ENCODE peak calls at places on chromosomes 2 and 18, in nine cellular contexts. C, N, S, O, Y, Z, G, M and L are unnamed samples.

GRCh38 chr18:24198461-24198860 is 59.6 kb downstream of the CABYR start:
- DNase-seq in C (no peak), N (no peak), S (no peak), O (no peak), Y (no peak), Z (no peak), G (no peak), M (no peak), L (no peak)

GRCh38 chr18:35203001-35203553 is 37.8 kb upstream of the ZNF397 start:
- DNase-seq in C (no peak), N (no peak), S (no peak), O (no peak), Y (no peak), Z (no peak), G (no peak), M (no peak), L (no peak)

GRCh38 chr2:27798948-27799645 is 27.6 kb downstream of the MRPL33 start:
- DNase-seq in C (no peak), N (peak), S (no peak), O (peak), Y (peak), Z (peak), G (peak), M (no peak), L (peak)

GRCh38 chr2:161625314-161625919 is 1.2 kb downstream of the SLC4A10 start:
- DNase-seq in C (no peak), N (no peak), S (no peak), O (no peak), Y (no peak), Z (no peak), G (peak), M (peak), L (peak)

GRCh38 chr2:84487298-84487996 is 28.4 kb upstream of the SUCLG1 start:
- DNase-seq in C (no peak), N (no peak), S (no peak), O (no peak), Y (no peak), Z (no peak), G (no peak), M (no peak), L (no peak)

GRCh38 chr2:135099802-135100483 is 47.9 kb downstream of the RAB3GAP1 start:
- DNase-seq in C (no peak), N (no peak), S (no peak), O (no peak), Y (no peak), Z (no peak), G (no peak), M (no peak), L (no peak)

GRCh38 chr2:72112981-72113846 is 34.4 kb downstream of the CYP26B1 start:
- DNase-seq in C (no peak), N (no peak), S (no peak), O (no peak), Y (no peak), Z (no peak), G (no peak), M (no peak), L (no peak)

GRCh38 chr2:215598376-215598975 is 162.6 kb upstream of the FN1 start:
- DNase-seq in C (no peak), N (no peak), S (no peak), O (peak), Y (no peak), Z (no peak), G (no peak), M (no peak), L (no peak)

GRCh38 chr2:121873870-121874269 is 118.4 kb downstream of the TSN start:
- DNase-seq in C (no peak), N (peak), S (no peak), O (no peak), Y (no peak), Z (no peak), G (peak), M (no peak), L (no peak)

GRCh38 chr2:191620144-191620543 is 57.8 kb upstream of the NABP1 start:
- DNase-seq in C (no peak), N (no peak), S (no peak), O (peak), Y (no peak), Z (no peak), G (no peak), M (no peak), L (no peak)

GRCh38 chr2:75560022-75560767 is 544 bp downstream of the EVA1A start:
- DNase-seq in C (peak), N (peak), S (no peak), O (peak), Y (peak), Z (peak), G (peak), M (no peak), L (peak)

DNA sequence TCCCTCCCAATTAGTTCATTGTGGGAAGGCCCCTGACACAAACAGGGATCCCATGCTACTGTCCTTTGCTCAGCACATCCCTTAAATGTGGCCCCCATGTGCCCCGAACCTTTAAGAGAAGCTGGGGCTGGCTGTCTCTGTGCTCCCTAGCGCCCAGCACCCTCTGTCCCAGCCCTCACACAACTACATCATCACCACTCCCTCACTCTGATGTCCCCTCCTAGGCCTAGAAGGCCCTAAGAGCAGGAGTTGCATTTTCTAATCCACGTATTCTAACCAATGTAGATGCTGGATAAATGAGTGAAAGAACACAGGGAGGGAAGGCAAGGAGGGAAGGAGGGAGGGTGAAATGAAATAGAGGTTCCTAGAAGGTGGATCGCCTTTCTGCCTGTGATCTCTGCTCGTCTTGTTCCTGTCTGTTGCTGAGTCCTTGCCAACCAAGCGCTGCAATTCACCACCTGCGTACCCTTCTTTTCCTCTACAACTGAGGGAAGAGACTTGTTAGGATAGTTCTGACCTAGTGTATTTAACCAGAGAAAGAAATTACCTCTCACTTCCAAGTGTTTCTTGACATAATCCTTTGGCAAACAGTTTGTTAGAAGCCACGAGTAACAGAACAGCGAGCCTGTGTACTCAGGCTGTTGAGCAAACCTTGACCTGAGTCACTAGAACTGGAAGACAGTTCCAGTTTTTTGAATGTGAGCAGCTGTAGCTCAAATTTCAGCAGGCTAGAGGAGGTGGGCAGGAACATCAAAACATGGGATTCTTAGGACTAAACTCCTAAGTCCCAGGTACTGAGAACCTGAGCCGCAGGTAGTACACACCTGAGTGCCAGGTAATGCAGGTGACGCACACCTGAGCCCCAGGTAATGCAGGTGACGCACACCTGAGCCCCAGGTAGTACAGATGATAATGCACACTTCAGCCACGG is 181.5 kb upstream of the ID2 start:
- DNase-seq in C (peak), N (no peak), S (no peak), O (no peak), Y (peak), Z (no peak), G (no peak), M (no peak), L (no peak)
- H3K27ac ChIP-seq in C (no peak), N (no peak), S (no peak), O (no peak), Y (no peak), Z (no peak), G (no peak), M (no peak), L (no peak)

DNA sequence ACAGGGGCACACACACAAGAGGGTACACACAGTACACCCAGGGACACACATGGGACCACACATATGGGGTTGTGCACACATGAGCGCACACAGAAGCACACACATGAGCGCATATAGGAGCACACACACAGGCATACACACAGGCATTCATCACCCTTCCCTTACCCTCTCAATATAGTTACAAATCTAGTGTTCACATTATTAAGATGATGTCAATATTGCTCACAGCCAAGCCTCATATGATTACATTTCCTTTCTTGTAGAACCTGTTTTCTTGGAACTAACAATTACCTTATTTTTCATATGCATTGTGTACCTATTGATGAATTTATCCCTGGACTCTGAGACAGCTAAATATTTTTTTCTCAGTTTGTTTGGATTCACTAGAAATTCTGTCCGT is 156.7 kb downstream of the FHOD3 start:
- DNase-seq in C (no peak), N (no peak), S (no peak), O (peak), Y (no peak), Z (no peak), G (no peak), M (no peak), L (no peak)
- H3K27ac ChIP-seq in C (no peak), N (no peak), S (no peak), O (no peak), Y (no peak), Z (no peak), G (no peak), M (no peak), L (no peak)

GRCh38 chr2:2922156-2922555 is 455.5 kb downstream of the EIPR1 start:
- DNase-seq in C (no peak), N (no peak), S (no peak), O (no peak), Y (no peak), Z (peak), G (no peak), M (no peak), L (no peak)
- H3K27ac ChIP-seq in C (no peak), N (no peak), S (no peak), O (no peak), Y (no peak), Z (no peak), G (no peak), M (no peak), L (no peak)

DNA sequence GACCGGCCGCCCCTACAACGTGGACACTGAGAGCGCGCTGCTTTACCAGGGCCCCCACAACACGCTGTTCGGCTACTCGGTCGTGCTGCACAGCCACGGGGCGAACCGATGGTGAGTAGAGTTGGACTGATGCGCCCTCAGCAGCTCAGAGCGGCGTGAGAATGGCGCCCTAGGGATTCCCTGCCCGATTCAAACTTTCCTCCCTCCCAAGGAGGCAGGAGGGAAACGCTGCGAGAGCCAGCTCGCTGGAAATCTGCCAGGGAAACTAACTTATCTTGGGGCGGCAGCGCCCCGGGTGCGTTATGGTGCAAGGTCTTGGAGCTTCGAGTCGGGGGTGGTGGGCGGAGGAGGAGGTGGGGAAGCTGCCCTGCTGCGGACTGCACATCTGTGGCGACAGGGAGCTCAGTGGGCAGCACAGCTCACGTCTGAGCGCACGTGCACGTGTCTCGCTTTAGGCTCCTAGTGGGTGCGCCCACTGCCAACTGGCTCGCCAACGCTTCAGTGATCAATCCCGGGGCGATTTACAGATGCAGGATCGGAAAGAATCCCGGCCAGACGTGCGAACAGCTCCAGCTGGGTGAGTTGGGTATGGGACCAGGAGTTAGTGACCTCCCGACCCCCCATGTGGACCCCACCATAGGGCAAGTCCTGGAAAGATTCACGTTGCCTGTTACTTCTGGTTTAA is 697 bp downstream of the ITGA4 start:
- DNase-seq in C (peak), N (peak), S (peak), O (peak), Y (peak), Z (no peak), G (peak), M (peak), L (no peak)
- H3K27ac ChIP-seq in C (peak), N (peak), S (peak), O (no peak), Y (no peak), Z (peak), G (no peak), M (no peak), L (no peak)

GRCh38 chr2:239255218-239255617 is 145.6 kb downstream of the HDAC4 start:
- DNase-seq in C (no peak), N (no peak), S (no peak), O (no peak), Y (no peak), Z (no peak), G (no peak), M (no peak), L (no peak)
- H3K27ac ChIP-seq in C (no peak), N (no peak), S (no peak), O (no peak), Y (no peak), Z (no peak), G (no peak), M (peak), L (no peak)

GRCh38 chr2:172709566-172710291 is 25.9 kb upstream of the RAPGEF4 start:
- DNase-seq in C (no peak), N (no peak), S (peak), O (no peak), Y (no peak), Z (no peak), G (no peak), M (no peak), L (no peak)

GRCh38 chr2:172711110-172711509 is 24.5 kb upstream of the RAPGEF4 start:
- DNase-seq in C (no peak), N (no peak), S (no peak), O (no peak), Y (no peak), Z (no peak), G (no peak), M (no peak), L (no peak)

GRCh38 chr2:172712251-172712650 is 23.4 kb upstream of the RAPGEF4 start:
- DNase-seq in C (no peak), N (no peak), S (no peak), O (no peak), Y (no peak), Z (no peak), G (no peak), M (no peak), L (no peak)

GRCh38 chr2:172708247-172708646 is 27.4 kb upstream of the RAPGEF4 start:
- DNase-seq in C (no peak), N (no peak), S (no peak), O (no peak), Y (no peak), Z (no peak), G (no peak), M (no peak), L (no peak)

GRCh38 chr2:172710584-172711024 is 25.0 kb upstream of the RAPGEF4 start:
- DNase-seq in C (no peak), N (no peak), S (peak), O (peak), Y (peak), Z (no peak), G (peak), M (no peak), L (no peak)
- H3K27ac ChIP-seq in C (no peak), N (no peak), S (no peak), O (no peak), Y (no peak), Z (no peak), G (no peak), M (no peak), L (no peak)

DNA sequence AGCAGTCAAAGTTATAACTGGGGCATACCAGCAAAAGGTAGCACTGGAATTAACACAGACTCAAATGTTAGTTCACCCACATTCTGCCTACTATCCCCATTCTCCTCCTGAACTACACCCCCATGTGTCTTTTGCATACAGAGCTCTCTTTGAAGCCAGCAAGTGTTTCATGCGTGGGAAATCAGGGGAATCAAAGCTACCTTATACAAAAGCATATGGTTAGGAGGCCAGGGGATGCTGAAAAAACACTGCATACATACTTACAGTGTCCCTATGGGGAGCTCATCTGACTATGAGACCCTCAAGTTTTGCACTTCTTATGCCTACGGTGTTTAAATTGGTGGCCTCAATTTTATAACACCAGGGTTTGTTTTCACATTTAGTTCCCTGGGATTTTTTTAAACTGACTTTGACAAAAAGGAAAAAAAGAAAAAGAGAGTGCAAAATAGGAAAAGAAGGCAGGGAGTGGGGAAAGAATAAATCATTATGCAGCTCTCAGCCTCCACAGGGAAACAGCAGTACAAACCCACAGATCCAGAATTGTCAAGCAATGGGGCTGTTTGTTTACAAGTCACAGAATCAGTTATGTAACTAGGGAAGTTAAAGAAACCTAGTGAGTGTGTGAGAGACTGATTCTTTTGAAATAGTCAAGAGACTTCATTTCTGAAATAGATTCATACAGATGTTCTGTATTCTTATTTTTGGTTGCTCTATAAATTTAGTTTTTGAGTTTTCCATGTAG is 20.1 kb upstream of the PPP3R1 start:
- DNase-seq in C (no peak), N (no peak), S (no peak), O (no peak), Y (no peak), Z (no peak), G (no peak), M (no peak), L (no peak)
- H3K27ac ChIP-seq in C (no peak), N (no peak), S (no peak), O (no peak), Y (no peak), Z (no peak), G (no peak), M (peak), L (peak)

DNA sequence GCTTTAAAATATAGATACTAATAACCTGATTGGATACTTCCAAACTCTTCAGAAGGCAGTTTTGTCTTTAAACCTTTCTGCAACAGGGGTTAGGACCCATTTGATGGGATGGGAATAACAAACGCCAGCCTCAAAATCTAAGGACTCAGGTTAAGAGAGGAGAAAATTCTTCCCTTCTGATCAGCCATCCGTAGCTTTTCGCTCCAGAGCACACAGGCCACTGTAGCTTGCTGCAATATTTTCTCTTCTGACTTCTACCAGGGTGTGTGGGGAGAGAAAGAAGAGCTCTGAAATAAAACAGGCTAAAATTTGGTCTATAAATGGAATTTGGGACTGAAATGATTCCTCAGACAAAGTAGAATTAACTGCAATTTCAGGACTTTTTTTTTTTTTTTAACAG is 95.1 kb downstream of the ALPK2 start:
- DNase-seq in C (no peak), N (no peak), S (no peak), O (no peak), Y (no peak), Z (no peak), G (no peak), M (no peak), L (no peak)
- H3K27ac ChIP-seq in C (no peak), N (no peak), S (no peak), O (no peak), Y (no peak), Z (no peak), G (no peak), M (no peak), L (no peak)